ENCODE peak calls at places on chromosomes 5 and 9, in six cellular contexts. F is spleen, X is astrocyte of the spinal cord, E is GM10248, L is lower leg skin, S is GM13977. N is an unnamed sample.

GRCh38 chr5:91189480-91190332 is 193.4 kb downstream of the ARRDC3 start:
- DNase-seq in S (no peak), F (no peak), L (peak; percentile 65), X (peak; percentile 95), E (no peak), N (peak; percentile 58)

GRCh38 chr5:133952729-133953567 is 15.5 kb downstream of the C5orf15 start:
- DNase-seq in S (no peak), F (no peak), E (no peak), L (peak; percentile 82), X (peak; percentile 94), N (peak; percentile 91)

GRCh38 chr5:139167952-139168720 is 30.0 kb downstream of the SIL1 start:
- DNase-seq in E (no peak), X (no peak), S (no peak), L (no peak), F (no peak), N (no peak)

GRCh38 chr9:124696101-124696500 is 75.0 kb downstream of the NR6A1 start:
- DNase-seq in F (no peak), X (peak; percentile 62), S (no peak), E (no peak), L (no peak), N (no peak)

GRCh38 chr9:4038182-4038723 is 261.6 kb downstream of the GLIS3 start:
- DNase-seq in L (no peak), F (no peak), S (no peak), E (no peak), X (peak; percentile 62), N (no peak)

GRCh38 chr9:137138701-137139467 is at the start of gene GRIN1:
- DNase-seq in S (peak; percentile 66), X (no peak), L (no peak), E (no peak), F (no peak), N (no peak)

GRCh38 chr9:14910178-14910805 is at the start of gene FREM1:
- DNase-seq in F (no peak), X (peak; percentile 22), L (peak; percentile 25), E (no peak), S (no peak), N (no peak)

GRCh38 chr5:96527826-96528225 is 94.8 kb upstream of the PCSK1 start:
- DNase-seq in E (no peak), L (no peak), X (no peak), F (no peak), S (no peak), N (no peak)

GRCh38 chr9:95816716-95817115 is 58.8 kb upstream of the ERCC6L2 start:
- DNase-seq in X (peak; percentile 22), L (no peak), E (no peak), F (no peak), S (no peak), N (peak; percentile 21)

GRCh38 chr5:150500905-150501304 is 7.0 kb upstream of the NDST1 start:
- DNase-seq in X (no peak), L (no peak), F (no peak), S (no peak), E (no peak), N (no peak)

GRCh38 chr5:155092318-155092717 is 78.8 kb downstream of the KIF4B start:
- DNase-seq in F (no peak), E (no peak), S (no peak), L (no peak), X (no peak), N (no peak)

GRCh38 chr9:7209051-7209450 is 451.3 kb downstream of the KDM4C start:
- DNase-seq in L (no peak), F (no peak), X (no peak), E (no peak), S (no peak), N (no peak)

GRCh38 chr9:7209990-7210389 is 452.2 kb downstream of the KDM4C start:
- DNase-seq in X (no peak), S (no peak), E (no peak), L (no peak), F (no peak), N (peak; percentile 15)

GRCh38 chr9:7211657-7212056 is 453.9 kb downstream of the KDM4C start:
- DNase-seq in X (no peak), E (no peak), F (no peak), L (no peak), S (no peak), N (no peak)

GRCh38 chr9:7212101-7212500 is 454.3 kb downstream of the KDM4C start:
- DNase-seq in X (peak; percentile 7), L (no peak), S (no peak), E (no peak), F (no peak), N (no peak)

GRCh38 chr9:7210854-7211637 is 453.3 kb downstream of the KDM4C start:
- DNase-seq in E (no peak), X (no peak), S (no peak), F (no peak), L (no peak), N (no peak)
- TF ChIP-seq CTCF in E (no peak), X (no peak), S (no peak), F (no peak), L (no peak), N (no peak)

DNA sequence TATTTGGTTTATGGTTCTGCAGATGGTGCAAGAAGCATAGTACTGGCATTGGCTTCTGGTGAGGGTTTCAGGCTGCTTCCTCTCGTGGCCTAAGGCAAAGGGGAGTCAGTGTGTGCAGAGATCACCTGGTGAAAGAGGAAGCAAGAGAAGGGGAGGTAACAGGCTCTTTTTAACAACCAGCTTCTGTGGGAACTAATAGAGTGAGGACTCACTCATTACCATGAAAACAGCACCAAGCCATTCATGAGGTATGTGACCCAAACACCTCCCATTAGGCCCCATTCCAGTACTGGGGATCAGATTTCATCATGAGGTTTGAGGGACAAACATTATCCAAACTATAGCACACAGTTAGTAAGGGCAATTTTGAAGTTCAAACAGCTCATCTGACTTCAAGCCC is 263.5 kb downstream of the TMEM38B start:
- DNase-seq in F (no peak), E (no peak), L (no peak), S (no peak), X (peak; percentile 15), N (peak; percentile 54)
- TF ChIP-seq CTCF in F (no peak), E (no peak), L (no peak), S (no peak), X (no peak), N (no peak)

GRCh38 chr5:179907570-179908324 is at the start of gene TBC1D9B:
- DNase-seq in F (peak; percentile 94), E (peak; percentile 90), X (peak; percentile 50), L (peak; percentile 51), S (peak; percentile 90), N (peak; percentile 73)
- TF ChIP-seq CTCF in F (peak; percentile 24), E (peak; percentile 58), X (peak; percentile 24), L (no peak), S (peak; percentile 62), N (peak; percentile 34)

GRCh38 chr5:68272289-68272688 is 56.7 kb downstream of the PIK3R1 start:
- DNase-seq in F (no peak), L (no peak), X (peak; percentile 34), S (no peak), E (no peak), N (no peak)
- TF ChIP-seq CTCF in F (peak; percentile 46), L (no peak), X (peak; percentile 25), S (peak; percentile 28), E (peak; percentile 23), N (peak; percentile 35)

GRCh38 chr5:170439944-170440269 is 50.7 kb upstream of the KCNMB1 start:
- DNase-seq in E (no peak), S (no peak), X (no peak), F (no peak), L (peak; percentile 9), N (no peak)

GRCh38 chr5:170438581-170438980 is 49.4 kb upstream of the KCNMB1 start:
- DNase-seq in E (no peak), F (no peak), X (no peak), L (no peak), S (no peak), N (no peak)

GRCh38 chr5:170437621-170438375 is 48.6 kb upstream of the KCNMB1 start:
- DNase-seq in E (no peak), X (no peak), F (no peak), L (no peak), S (no peak), N (no peak)

GRCh38 chr5:170440771-170441370 is 51.7 kb upstream of the KCNMB1 start:
- DNase-seq in F (no peak), X (no peak), S (no peak), E (no peak), L (no peak), N (no peak)

DNA sequence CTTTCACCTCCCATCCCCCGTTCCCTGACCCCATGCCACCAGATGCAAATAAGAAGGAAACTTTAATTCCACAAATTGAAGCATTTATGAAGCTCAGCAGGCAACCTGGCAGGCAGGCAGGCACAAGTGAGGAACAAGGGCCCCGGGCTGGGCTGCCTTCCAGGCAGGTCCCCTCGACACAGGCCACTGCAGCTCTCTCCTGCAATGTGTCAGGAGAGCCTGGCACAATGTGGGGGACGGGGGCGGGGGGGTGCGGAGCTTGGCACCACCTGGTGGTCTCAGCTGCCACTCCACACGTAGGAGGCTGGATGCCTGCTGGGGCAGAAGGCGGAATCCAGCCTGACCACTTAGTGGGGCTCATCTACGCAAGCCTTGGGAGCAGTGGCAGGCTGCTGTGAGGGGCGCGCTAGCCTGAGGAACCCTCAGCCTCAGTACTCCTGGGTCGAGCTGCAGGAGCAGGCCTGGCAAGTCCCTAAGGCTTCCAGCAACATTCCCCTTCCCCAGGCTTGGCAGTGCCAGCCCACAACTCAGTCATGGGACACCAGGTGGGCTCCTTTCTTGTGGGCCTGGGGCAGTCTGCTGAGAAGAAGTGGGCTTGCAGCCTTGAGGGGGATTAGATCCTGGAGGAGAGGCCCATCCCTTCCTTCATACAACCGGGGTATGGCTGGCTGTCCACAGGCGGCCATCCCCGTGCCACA is 50.2 kb upstream of the KCNMB1 start:
- DNase-seq in E (no peak), F (no peak), S (no peak), L (peak; percentile 6), X (no peak), N (no peak)
- TF ChIP-seq CTCF in E (no peak), F (no peak), S (no peak), L (no peak), X (no peak), N (no peak)